ENCODE peak calls at places on chromosomes 16 and 17, in five cellular contexts. A is SK-N-SH, E is K562, S is HepG2, Y is GM12878. R is an unnamed sample.

GRCh38 chr17:80991645-80992076 is at the start of gene CHMP6:
- DNase-seq in A (peak; percentile 99), E (peak; percentile 92), S (peak; percentile 60), Y (no peak), R (peak; percentile 65)

GRCh38 chr16:55971447-55971846 is 96.3 kb upstream of the CES5A start:
- DNase-seq in A (no peak), E (no peak), S (no peak), Y (no peak), R (no peak)

GRCh38 chr17:72121164-72122001 is 563 bp downstream of the SOX9 start:
- DNase-seq in A (peak; percentile 85), E (no peak), S (no peak), Y (no peak), R (no peak)

GRCh38 chr16:82083710-82084353 is 48.8 kb downstream of the HSD17B2 start:
- DNase-seq in A (no peak), E (no peak), S (peak; percentile 74), Y (no peak), R (no peak)

GRCh38 chr17:6323626-6324356 is 111.1 kb downstream of the AIPL1 start:
- DNase-seq in A (peak; percentile 14), E (peak; percentile 17), S (no peak), Y (no peak), R (no peak)

GRCh38 chr17:77471984-77472836 is 331.4 kb downstream of the SEC14L1 start:
- DNase-seq in A (peak; percentile 67), E (no peak), S (no peak), Y (no peak), R (peak; percentile 57)

GRCh38 chr17:77382356-77382911 is 241.7 kb downstream of the SEC14L1 start:
- DNase-seq in A (no peak), E (no peak), S (peak; percentile 45), Y (no peak), R (no peak)

GRCh38 chr17:15918261-15918660 is 26.7 kb upstream of the ADORA2B start:
- DNase-seq in A (no peak), E (no peak), S (no peak), Y (no peak), R (no peak)

GRCh38 chr17:11852911-11853310 is 144.4 kb downstream of the ZNF18 start:
- DNase-seq in A (no peak), E (no peak), S (no peak), Y (no peak), R (no peak)

GRCh38 chr16:60945225-60945624 is 1091.0 kb downstream of the CDH8 start:
- DNase-seq in A (no peak), E (peak; percentile 19), S (peak; percentile 5), Y (no peak), R (no peak)

GRCh38 chr16:1081734-1082265 is 9.3 kb downstream of the SSTR5 start:
- DNase-seq in A (no peak), E (no peak), S (no peak), Y (no peak), R (no peak)

GRCh38 chr16:91484-91883 is 13.5 kb downstream of the MPG start:
- DNase-seq in A (no peak), E (no peak), S (no peak), Y (no peak), R (no peak)

GRCh38 chr16:19840524-19841110 is 44.0 kb downstream of the GPRC5B start:
- DNase-seq in A (no peak), E (no peak), S (no peak), Y (no peak), R (no peak)

GRCh38 chr17:80284631-80285030 is 24.0 kb downstream of the RNF213 start:
- DNase-seq in A (peak; percentile 52), E (peak; percentile 81), S (no peak), Y (no peak), R (peak; percentile 52)

GRCh38 chr17:51435641-51436091 is 175.3 kb downstream of the UTP18 start:
- DNase-seq in A (peak; percentile 66), E (peak; percentile 23), S (peak; percentile 92), Y (no peak), R (no peak)

GRCh38 chr16:66274335-66275110 is 92.0 kb upstream of the CDH5 start:
- DNase-seq in A (peak; percentile 45), E (no peak), S (peak; percentile 20), Y (no peak), R (no peak)

GRCh38 chr17:79461041-79461440 is 149.8 kb downstream of the RBFOX3 start:
- DNase-seq in A (no peak), E (no peak), S (no peak), Y (no peak), R (no peak)

GRCh38 chr16:89924298-89924924 is 1.3 kb downstream of the TUBB3 start:
- DNase-seq in A (peak; percentile 67), E (peak; percentile 46), S (peak; percentile 55), Y (no peak), R (peak; percentile 7)

GRCh38 chr17:50151041-50151936 is 812 bp upstream of the PPP1R9B start:
- DNase-seq in A (peak; percentile 99), E (peak; percentile 86), S (peak; percentile 80), Y (peak; percentile 63), R (peak; percentile 94)

GRCh38 chr16:7713244-7713643 is 380.6 kb downstream of the RBFOX1 start:
- DNase-seq in A (no peak), E (no peak), S (no peak), Y (no peak), R (no peak)

GRCh38 chr16:27450836-27451341 is 48.9 kb downstream of the IL21R start:
- DNase-seq in A (no peak), E (no peak), S (no peak), Y (peak; percentile 68), R (no peak)

GRCh38 chr16:8996891-8997290 is 33.2 kb upstream of the USP7 start:
- DNase-seq in A (peak; percentile 52), E (peak; percentile 66), S (peak; percentile 50), Y (no peak), R (no peak)

GRCh38 chr17:17768415-17769088 is 68.2 kb downstream of the SREBF1 start:
- DNase-seq in A (peak; percentile 69), E (no peak), S (no peak), Y (no peak), R (no peak)

GRCh38 chr16:75065149-75065807 is 51.3 kb downstream of the LDHD start:
- DNase-seq in A (no peak), E (peak; percentile 54), S (no peak), Y (no peak), R (peak; percentile 76)

GRCh38 chr16:17404903-17405691 is 65.7 kb downstream of the XYLT1 start:
- DNase-seq in A (peak; percentile 21), E (no peak), S (no peak), Y (no peak), R (no peak)

GRCh38 chr16:11636172-11636721 is 32.0 kb upstream of the SNN start:
- DNase-seq in A (no peak), E (no peak), S (peak; percentile 56), Y (no peak), R (no peak)

GRCh38 chr17:64641499-64641898 is 20.6 kb downstream of the SMURF2 start:
- DNase-seq in A (peak; percentile 75), E (peak; percentile 35), S (no peak), Y (no peak), R (no peak)

GRCh38 chr16:88896238-88897065 is 30.0 kb upstream of the PABPN1L start:
- DNase-seq in A (no peak), E (no peak), S (no peak), Y (no peak), R (no peak)

GRCh38 chr16:52496051-52496876 is 50.7 kb downstream of the TOX3 start:
- DNase-seq in A (no peak), E (no peak), S (peak; percentile 97), Y (no peak), R (no peak)
- TF ChIP-seq REST in A (no peak), E (no peak), S (no peak), Y (no peak), R (no peak)

DNA sequence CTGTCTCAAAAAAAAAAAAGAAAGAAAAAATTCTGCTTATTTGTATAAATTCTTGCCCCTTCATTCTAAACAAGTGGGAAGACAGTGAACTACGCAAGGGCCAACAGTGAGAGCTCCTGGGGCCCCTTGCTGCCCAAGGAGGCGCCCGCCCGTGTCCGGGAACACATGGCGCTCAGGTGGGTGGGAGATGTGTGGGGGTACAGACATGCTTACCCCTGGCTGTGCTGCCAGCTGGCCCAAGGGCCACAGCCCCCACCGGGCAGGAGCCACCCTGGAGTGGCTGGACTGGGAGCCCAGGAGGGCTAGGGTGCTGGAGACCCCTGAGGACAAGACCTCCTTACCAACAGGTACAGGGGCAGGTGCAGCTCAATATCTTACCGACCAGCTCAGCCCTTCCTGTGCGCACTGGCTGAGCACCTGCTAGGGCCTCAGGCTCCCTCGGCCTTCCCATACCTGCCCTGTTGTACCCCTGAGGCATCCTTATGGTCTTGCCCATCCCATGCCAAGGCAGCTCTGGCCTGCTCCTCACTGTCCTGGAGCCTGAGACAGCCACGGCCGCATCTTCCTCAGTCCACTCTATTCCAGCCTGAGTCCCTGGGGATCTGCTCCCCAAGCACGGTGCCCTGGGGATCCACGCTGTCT is 56.2 kb downstream of the CCDC57 start:
- DNase-seq in A (no peak), E (no peak), S (no peak), Y (no peak), R (no peak)
- TF ChIP-seq GABPA in A (no peak), E (no peak), S (no peak), Y (no peak), R (no peak)

GRCh38 chr17:82276951-82277350 is 3.5 kb upstream of the CSNK1D start:
- DNase-seq in A (no peak), E (no peak), S (no peak), Y (no peak), R (no peak)

GRCh38 chr17:82277851-82278250 is 4.4 kb upstream of the CSNK1D start:
- DNase-seq in A (no peak), E (no peak), S (no peak), Y (no peak), R (no peak)

GRCh38 chr17:82278308-82278707 is 4.8 kb upstream of the CSNK1D start:
- DNase-seq in A (no peak), E (no peak), S (no peak), Y (no peak), R (no peak)

GRCh38 chr17:82280537-82280936 is 7.0 kb upstream of the CSNK1D start:
- DNase-seq in A (no peak), E (no peak), S (no peak), Y (no peak), R (no peak)

GRCh38 chr17:82278786-82279379 is 5.4 kb upstream of the CSNK1D start:
- DNase-seq in A (no peak), E (no peak), S (no peak), Y (no peak), R (no peak)
- TF ChIP-seq REST in A (no peak), E (no peak), S (no peak), Y (no peak), R (no peak)

DNA sequence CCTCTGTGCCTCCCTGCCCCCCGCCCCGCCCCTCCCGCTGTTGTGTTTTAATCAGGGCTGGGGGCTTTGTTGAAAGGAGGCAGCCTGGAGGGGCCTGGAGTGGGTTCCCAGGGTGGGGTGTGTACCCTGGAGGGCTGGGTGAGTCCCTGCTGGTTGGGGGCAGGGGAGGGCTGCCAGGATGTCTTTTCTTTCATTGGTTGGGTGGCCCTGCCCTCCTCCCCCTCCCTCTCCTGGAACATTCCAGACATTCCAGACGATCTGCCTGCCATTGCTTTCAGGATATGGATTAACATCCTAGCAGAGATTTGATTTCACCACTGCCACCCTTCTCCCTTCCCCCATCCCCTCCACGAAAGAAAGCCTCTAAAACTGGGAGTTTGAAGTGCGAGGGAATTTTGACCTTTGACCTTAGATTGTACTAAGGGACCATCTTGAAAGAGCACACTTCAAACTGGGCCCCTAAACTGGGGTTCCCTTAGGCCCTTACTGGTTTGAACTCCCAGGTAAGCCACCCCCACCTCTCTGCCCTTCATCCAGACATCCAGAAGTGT is 25.3 kb downstream of the IGF2BP1 start:
- DNase-seq in A (no peak), E (peak; percentile 51), S (peak; percentile 76), Y (no peak), R (no peak)
- TF ChIP-seq GABPA in A (no peak), E (no peak), S (no peak), Y (no peak), R (no peak)

R was measured in HL-60.